ENCODE peak calls at places on chromosomes 2 and 18, in eight cellular contexts. One of them, this sample, is unnamed.

GRCh38 chr2:226060228-226060627 is 660.7 kb downstream of the NYAP2 start:
- DNase-seq in lower leg skin: no peak
- DNase-seq in GM12864: no peak
- DNase-seq in GM12865: no peak
- DNase-seq in A549: no peak
- DNase-seq in mammary epithelial cell: no peak
- DNase-seq in ovary: no peak
- DNase-seq in uterus: no peak
- DNase-seq in this sample: no peak

GRCh38 chr18:7221424-7222155 is 9.3 kb upstream of the LRRC30 start:
- DNase-seq in lower leg skin: peak; percentile 28
- DNase-seq in GM12864: peak; percentile 4
- DNase-seq in GM12865: peak; percentile 47
- DNase-seq in A549: peak; percentile 26
- DNase-seq in mammary epithelial cell: peak; percentile 58
- DNase-seq in ovary: no peak
- DNase-seq in uterus: no peak
- DNase-seq in this sample: peak; percentile 42

GRCh38 chr2:227186751-227187150 is 22.3 kb downstream of the COL4A3 start:
- DNase-seq in lower leg skin: no peak
- DNase-seq in GM12864: no peak
- DNase-seq in GM12865: peak; percentile 16
- DNase-seq in A549: no peak
- DNase-seq in mammary epithelial cell: no peak
- DNase-seq in ovary: no peak
- DNase-seq in uterus: no peak
- DNase-seq in this sample: no peak

GRCh38 chr2:2098458-2099167 is 232.5 kb downstream of the MYT1L start:
- DNase-seq in lower leg skin: no peak
- DNase-seq in GM12864: no peak
- DNase-seq in GM12865: no peak
- DNase-seq in A549: no peak
- DNase-seq in mammary epithelial cell: no peak
- DNase-seq in ovary: no peak
- DNase-seq in uterus: no peak
- DNase-seq in this sample: no peak

GRCh38 chr2:55120634-55121359 is 70.5 kb upstream of the RTN4 start:
- DNase-seq in lower leg skin: no peak
- DNase-seq in GM12864: no peak
- DNase-seq in GM12865: no peak
- DNase-seq in A549: no peak
- DNase-seq in mammary epithelial cell: no peak
- DNase-seq in ovary: peak; percentile 67
- DNase-seq in uterus: peak; percentile 72
- DNase-seq in this sample: no peak

GRCh38 chr2:240602266-240603050 is 15.9 kb downstream of the CAPN10 start:
- DNase-seq in lower leg skin: no peak
- DNase-seq in GM12864: no peak
- DNase-seq in GM12865: no peak
- DNase-seq in A549: no peak
- DNase-seq in mammary epithelial cell: no peak
- DNase-seq in ovary: peak; percentile 33
- DNase-seq in uterus: no peak
- DNase-seq in this sample: no peak

GRCh38 chr2:152646775-152647174 is 70.5 kb downstream of the PRPF40A start:
- DNase-seq in lower leg skin: no peak
- DNase-seq in GM12864: no peak
- DNase-seq in GM12865: no peak
- DNase-seq in A549: peak; percentile 4
- DNase-seq in mammary epithelial cell: peak; percentile 87
- DNase-seq in ovary: no peak
- DNase-seq in uterus: no peak
- DNase-seq in this sample: peak; percentile 59

GRCh38 chr2:238684362-238685326 is 163.2 kb upstream of the TWIST2 start:
- DNase-seq in lower leg skin: peak; percentile 83
- DNase-seq in GM12864: no peak
- DNase-seq in GM12865: no peak
- DNase-seq in A549: peak; percentile 97
- DNase-seq in mammary epithelial cell: peak; percentile 99
- DNase-seq in ovary: no peak
- DNase-seq in uterus: peak; percentile 73
- DNase-seq in this sample: peak; percentile 99

GRCh38 chr2:113890253-113891235 is 655 bp downstream of the ACTR3 start:
- DNase-seq in lower leg skin: peak; percentile 75
- DNase-seq in GM12864: peak; percentile 83
- DNase-seq in GM12865: peak; percentile 90
- DNase-seq in A549: peak; percentile 14
- DNase-seq in mammary epithelial cell: peak; percentile 83
- DNase-seq in ovary: peak; percentile 66
- DNase-seq in uterus: peak; percentile 46
- DNase-seq in this sample: no peak

GRCh38 chr2:123434681-123435080 is 590.4 kb upstream of the CNTNAP5 start:
- DNase-seq in lower leg skin: no peak
- DNase-seq in GM12864: no peak
- DNase-seq in GM12865: no peak
- DNase-seq in A549: no peak
- DNase-seq in mammary epithelial cell: no peak
- DNase-seq in ovary: no peak
- DNase-seq in uterus: no peak
- DNase-seq in this sample: no peak

GRCh38 chr18:67133669-67134068 is 382.9 kb downstream of the DSEL start:
- DNase-seq in lower leg skin: no peak
- DNase-seq in GM12864: no peak
- DNase-seq in GM12865: no peak
- DNase-seq in A549: no peak
- DNase-seq in mammary epithelial cell: no peak
- DNase-seq in ovary: no peak
- DNase-seq in uterus: no peak
- DNase-seq in this sample: no peak

GRCh38 chr18:433960-434359 is 66.5 kb downstream of the COLEC12 start:
- DNase-seq in lower leg skin: no peak
- DNase-seq in GM12864: no peak
- DNase-seq in GM12865: no peak
- DNase-seq in A549: no peak
- DNase-seq in mammary epithelial cell: no peak
- DNase-seq in ovary: no peak
- DNase-seq in uterus: no peak
- DNase-seq in this sample: no peak

GRCh38 chr18:57436193-57436964 is 1.2 kb downstream of the ONECUT2 start:
- DNase-seq in lower leg skin: no peak
- DNase-seq in GM12864: no peak
- DNase-seq in GM12865: no peak
- DNase-seq in A549: no peak
- DNase-seq in mammary epithelial cell: no peak
- DNase-seq in ovary: peak; percentile 31
- DNase-seq in uterus: no peak
- DNase-seq in this sample: no peak

GRCh38 chr2:222796413-222797103 is 64.3 kb upstream of the ACSL3 start:
- DNase-seq in lower leg skin: no peak
- DNase-seq in GM12864: no peak
- DNase-seq in GM12865: no peak
- DNase-seq in A549: no peak
- DNase-seq in mammary epithelial cell: no peak
- DNase-seq in ovary: no peak
- DNase-seq in uterus: no peak
- DNase-seq in this sample: peak; percentile 17

GRCh38 chr2:39743170-39743851 is 35.7 kb downstream of the THUMPD2 start:
- DNase-seq in lower leg skin: no peak
- DNase-seq in GM12864: no peak
- DNase-seq in GM12865: no peak
- DNase-seq in A549: no peak
- DNase-seq in mammary epithelial cell: peak; percentile 44
- DNase-seq in ovary: no peak
- DNase-seq in uterus: no peak
- DNase-seq in this sample: no peak

GRCh38 chr2:230762317-230762896 is 49.8 kb downstream of the CAB39 start:
- DNase-seq in lower leg skin: no peak
- DNase-seq in GM12864: no peak
- DNase-seq in GM12865: peak; percentile 60
- DNase-seq in A549: peak; percentile 46
- DNase-seq in mammary epithelial cell: peak; percentile 28
- DNase-seq in ovary: no peak
- DNase-seq in uterus: no peak
- DNase-seq in this sample: no peak

GRCh38 chr2:236955675-236956618 is 129.7 kb upstream of the COPS8 start:
- DNase-seq in lower leg skin: no peak
- DNase-seq in GM12864: no peak
- DNase-seq in GM12865: peak; percentile 10
- DNase-seq in A549: no peak
- DNase-seq in mammary epithelial cell: no peak
- DNase-seq in ovary: no peak
- DNase-seq in uterus: no peak
- DNase-seq in this sample: no peak

GRCh38 chr18:54327818-54328217 is 29.8 kb downstream of the STARD6 start:
- DNase-seq in lower leg skin: no peak
- DNase-seq in GM12864: no peak
- DNase-seq in GM12865: no peak
- DNase-seq in A549: no peak
- DNase-seq in mammary epithelial cell: peak; percentile 17
- DNase-seq in ovary: no peak
- DNase-seq in uterus: no peak
- DNase-seq in this sample: no peak

GRCh38 chr2:162261032-162261945 is 18.0 kb upstream of the FAP start:
- DNase-seq in lower leg skin: peak; percentile 50
- DNase-seq in GM12864: no peak
- DNase-seq in GM12865: peak; percentile 7
- DNase-seq in A549: no peak
- DNase-seq in mammary epithelial cell: peak; percentile 74
- DNase-seq in ovary: no peak
- DNase-seq in uterus: no peak
- DNase-seq in this sample: peak; percentile 36

GRCh38 chr2:207746131-207746530 is 23.6 kb downstream of the FZD5 start:
- DNase-seq in lower leg skin: no peak
- DNase-seq in GM12864: peak; percentile 36
- DNase-seq in GM12865: peak; percentile 79
- DNase-seq in A549: peak; percentile 41
- DNase-seq in mammary epithelial cell: peak; percentile 37
- DNase-seq in ovary: peak; percentile 54
- DNase-seq in uterus: peak; percentile 39
- DNase-seq in this sample: peak; percentile 35

DNA sequence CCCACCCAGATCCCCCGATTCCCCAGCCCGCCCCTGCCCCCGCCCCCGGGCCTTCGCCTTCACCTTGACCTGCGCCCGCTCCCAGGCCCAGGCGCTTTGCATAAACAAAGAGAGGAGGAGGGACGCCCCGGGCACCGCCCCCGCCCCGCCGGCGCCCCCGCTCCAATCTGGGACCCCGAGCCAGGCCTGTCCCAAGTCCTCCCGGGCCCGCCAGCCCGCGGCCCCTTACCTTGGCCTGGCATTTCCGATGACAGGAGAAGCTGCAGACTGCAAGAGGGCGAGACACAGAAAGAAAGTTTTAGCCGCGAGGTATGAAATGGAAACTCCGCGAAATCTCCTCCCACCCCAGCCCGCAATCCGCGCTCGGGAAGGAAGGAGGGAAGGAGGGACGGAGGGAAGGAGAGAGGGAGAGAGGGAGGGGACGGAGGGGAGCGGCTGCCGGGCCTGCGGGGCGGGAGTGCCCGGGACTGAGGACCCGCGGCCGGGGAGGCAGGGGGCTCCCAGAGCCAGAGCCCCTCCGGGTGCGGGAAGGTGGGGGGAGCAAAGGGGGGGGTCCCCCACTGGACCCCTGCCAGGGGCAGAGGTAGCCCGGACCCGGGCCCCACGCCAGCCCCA is 24.2 kb downstream of the TNS1 start:
- DNase-seq in lower leg skin: no peak
- DNase-seq in GM12864: no peak
- DNase-seq in GM12865: no peak
- DNase-seq in A549: no peak
- DNase-seq in mammary epithelial cell: no peak
- DNase-seq in ovary: peak; percentile 81
- DNase-seq in uterus: peak; percentile 56
- DNase-seq in this sample: no peak
- H3K4me3 ChIP-seq in lower leg skin: no peak overlapping the region
- H3K4me3 ChIP-seq in GM12864: no peak overlapping the region
- H3K4me3 ChIP-seq in GM12865: no peak overlapping the region
- H3K4me3 ChIP-seq in A549: no peak overlapping the region
- H3K4me3 ChIP-seq in mammary epithelial cell: peak overlapping the region; percentile 24
- H3K4me3 ChIP-seq in ovary: peak overlapping the region; percentile 61
- H3K4me3 ChIP-seq in uterus: peak overlapping the region; percentile 73
- H3K4me3 ChIP-seq in this sample: no peak overlapping the region

GRCh38 chr2:154974041-154974440 is 275.5 kb downstream of the KCNJ3 start:
- DNase-seq in lower leg skin: no peak
- DNase-seq in GM12864: no peak
- DNase-seq in GM12865: peak; percentile 31
- DNase-seq in A549: no peak
- DNase-seq in mammary epithelial cell: no peak
- DNase-seq in ovary: no peak
- DNase-seq in uterus: no peak
- DNase-seq in this sample: no peak
- TF ChIP-seq CTCF in lower leg skin: no peak
- TF ChIP-seq CTCF in GM12864: no peak
- TF ChIP-seq CTCF in GM12865: no peak
- TF ChIP-seq CTCF in A549: no peak
- TF ChIP-seq CTCF in mammary epithelial cell: no peak
- TF ChIP-seq CTCF in ovary: no peak
- TF ChIP-seq CTCF in uterus: no peak
- TF ChIP-seq CTCF in this sample: no peak

DNA sequence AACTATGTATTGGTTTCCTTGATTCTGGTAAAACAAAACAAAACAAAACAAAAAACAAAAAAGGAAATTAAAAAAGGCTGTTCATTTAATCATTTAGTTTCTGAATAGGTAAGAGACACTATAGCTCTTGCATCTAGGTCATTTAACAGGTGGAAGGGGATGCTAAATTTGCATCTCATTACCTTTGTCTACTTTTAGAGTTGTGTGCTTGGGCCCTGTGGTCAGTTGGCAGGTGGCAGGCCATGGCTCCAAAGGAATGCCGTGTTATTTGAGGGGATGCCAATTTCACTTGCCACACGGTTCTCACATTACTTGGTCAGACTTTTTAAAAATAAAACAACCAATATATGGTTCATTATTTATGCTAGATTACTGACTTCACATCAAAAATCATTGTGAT is 9.2 kb downstream of the GALNT13 start:
- DNase-seq in lower leg skin: no peak
- DNase-seq in GM12864: no peak
- DNase-seq in GM12865: no peak
- DNase-seq in A549: no peak
- DNase-seq in mammary epithelial cell: no peak
- DNase-seq in ovary: no peak
- DNase-seq in uterus: no peak
- DNase-seq in this sample: no peak
- H3K4me3 ChIP-seq in lower leg skin: no peak overlapping the region
- H3K4me3 ChIP-seq in GM12864: no peak overlapping the region
- H3K4me3 ChIP-seq in GM12865: no peak overlapping the region
- H3K4me3 ChIP-seq in A549: no peak overlapping the region
- H3K4me3 ChIP-seq in mammary epithelial cell: no peak overlapping the region
- H3K4me3 ChIP-seq in ovary: no peak overlapping the region
- H3K4me3 ChIP-seq in uterus: no peak overlapping the region
- H3K4me3 ChIP-seq in this sample: no peak overlapping the region

GRCh38 chr2:105896765-105897163 is 152.1 kb downstream of the NCK2 start:
- DNase-seq in lower leg skin: no peak
- DNase-seq in GM12864: no peak
- DNase-seq in GM12865: no peak
- DNase-seq in A549: no peak
- DNase-seq in mammary epithelial cell: no peak
- DNase-seq in ovary: no peak
- DNase-seq in uterus: no peak
- DNase-seq in this sample: no peak
- TF ChIP-seq CTCF in lower leg skin: no peak
- TF ChIP-seq CTCF in GM12864: peak; percentile 17
- TF ChIP-seq CTCF in GM12865: no peak
- TF ChIP-seq CTCF in A549: no peak
- TF ChIP-seq CTCF in mammary epithelial cell: peak; percentile 17
- TF ChIP-seq CTCF in ovary: no peak
- TF ChIP-seq CTCF in uterus: no peak
- TF ChIP-seq CTCF in this sample: no peak

This sample was measured in HFF-Myc.